ENCODE peak calls at places on chromosomes 16 and 17, in four cellular contexts. T is NCI-H2029; E is AG10803; B is activated naive CD4-positive, alpha-beta T cell treated with anti-CD3 and anti-CD28 coated beads for 36 hours. A is an unnamed sample.
A peak's percentile ranks its signal among the peaks of the same experiment; 100 is the strongest.

GRCh38 chr17:41894791-41895331 is 23.9 kb downstream of the ACLY start:
- DNase-seq in T (no peak), E (peak; percentile 84), B (no peak), A (no peak)

GRCh38 chr16:60127196-60127595 is 1393.1 kb upstream of the GOT2 start:
- DNase-seq in T (no peak), E (peak; percentile 49), B (no peak), A (no peak)

GRCh38 chr17:32520737-32521399 is 34.1 kb downstream of the CDK5R1 start:
- DNase-seq in T (no peak), E (no peak), B (no peak), A (no peak)

GRCh38 chr16:78684655-78685400 is 585.4 kb downstream of the WWOX start:
- DNase-seq in T (no peak), E (peak; percentile 75), B (no peak), A (no peak)

GRCh38 chr16:89095401-89095974 is 1.8 kb downstream of the ACSF3 start:
- DNase-seq in T (no peak), E (no peak), B (no peak), A (peak; percentile 70)

GRCh38 chr17:67829331-67829730 is 4.0 kb downstream of the BPTF start:
- DNase-seq in T (no peak), E (no peak), B (peak; percentile 78), A (peak; percentile 7)

GRCh38 chr17:45318561-45319230 is 1.9 kb upstream of the MAP3K14 start:
- DNase-seq in T (no peak), E (no peak), B (no peak), A (no peak)

GRCh38 chr16:87843678-87844373 is 25.5 kb downstream of the SLC7A5 start:
- DNase-seq in T (no peak), E (no peak), B (no peak), A (no peak)

GRCh38 chr16:82263456-82264159 is 93.6 kb upstream of the MPHOSPH6 start:
- DNase-seq in T (peak; percentile 1), E (peak; percentile 40), B (peak; percentile 70), A (peak; percentile 46)

GRCh38 chr17:64130559-64131001 is 636 bp upstream of the ERN1 start:
- DNase-seq in T (no peak), E (peak; percentile 79), B (peak; percentile 84), A (peak; percentile 35)

GRCh38 chr16:35485915-35486314 is 2026.5 kb downstream of the TP53TG3F start:
- DNase-seq in T (no peak), E (no peak), B (no peak), A (no peak)

GRCh38 chr17:36611345-36612072 is 10.1 kb downstream of the MRM1 start:
- DNase-seq in T (no peak), E (peak; percentile 61), B (no peak), A (no peak)